ENCODE peak calls at places on chromosomes 7 and 10, in six cellular contexts. W, T, U, V, K and C are unnamed samples.

GRCh38 chr10:110206988-110207804 is at the start of gene MXI1:
- DNase-seq in K (peak; percentile 92), W (peak; percentile 82), U (peak; percentile 85), V (peak; percentile 82), T (peak; percentile 64), C (peak; percentile 91)

GRCh38 chr7:124810605-124811004 is 45.0 kb upstream of the GPR37 start:
- DNase-seq in K (no peak), W (no peak), U (no peak), T (no peak), V (no peak), C (no peak)

GRCh38 chr7:2405601-2406345 is 2.4 kb downstream of the CHST12 start:
- DNase-seq in V (no peak), W (no peak), T (peak; percentile 67), U (no peak), K (no peak), C (peak; percentile 86)

GRCh38 chr10:21572578-21572977 is 38.5 kb downstream of the MLLT10 start:
- DNase-seq in V (no peak), K (no peak), T (no peak), W (no peak), U (peak; percentile 57), C (no peak)

GRCh38 chr7:95899919-95900513 is 127.7 kb downstream of the DYNC1I1 start:
- DNase-seq in K (no peak), U (no peak), W (no peak), V (no peak), T (no peak), C (no peak)

GRCh38 chr7:24899905-24900304 is 80.1 kb downstream of the OSBPL3 start:
- DNase-seq in V (no peak), W (no peak), K (no peak), U (no peak), T (no peak), C (no peak)

GRCh38 chr7:36308031-36308430 is 81.6 kb upstream of the ANLN start:
- DNase-seq in W (no peak), U (no peak), V (no peak), T (peak; percentile 19), K (no peak), C (no peak)

GRCh38 chr10:49539320-49539885 is 482 bp upstream of the ERCC6 start:
- DNase-seq in T (no peak), W (peak; percentile 57), U (peak; percentile 58), V (peak; percentile 60), K (peak; percentile 56), C (peak; percentile 90)

GRCh38 chr10:68734349-68734748 is 13.3 kb downstream of the CCAR1 start:
- DNase-seq in T (no peak), U (no peak), W (no peak), V (no peak), K (no peak), C (no peak)

GRCh38 chr10:92010026-92010713 is 86.6 kb downstream of the BTAF1 start:
- DNase-seq in T (no peak), K (no peak), W (no peak), U (no peak), V (no peak), C (no peak)

GRCh38 chr10:110681023-110681681 is 37.0 kb downstream of the RBM20 start:
- DNase-seq in W (peak; percentile 22), V (no peak), U (peak; percentile 23), T (no peak), K (no peak), C (no peak)

GRCh38 chr10:124465003-124465776 is 3.6 kb downstream of the LHPP start:
- DNase-seq in W (no peak), T (no peak), K (no peak), V (no peak), U (no peak), C (peak; percentile 75)

GRCh38 chr10:74598891-74599566 is 227.4 kb upstream of the KAT6B start:
- DNase-seq in K (no peak), W (no peak), T (no peak), V (no peak), U (peak; percentile 20), C (no peak)

GRCh38 chr10:20955355-20955893 is 58.3 kb upstream of the NEBL start:
- DNase-seq in V (no peak), K (no peak), U (no peak), T (no peak), W (no peak), C (no peak)

GRCh38 chr7:28660132-28660531 is 247.8 kb downstream of the CREB5 start:
- DNase-seq in U (no peak), K (no peak), W (no peak), V (no peak), T (no peak), C (no peak)

GRCh38 chr10:34102917-34103506 is 712.1 kb downstream of the PARD3 start:
- DNase-seq in U (no peak), V (no peak), W (no peak), T (no peak), K (no peak), C (no peak)

GRCh38 chr7:157004839-157005455 is 5.5 kb downstream of the MNX1 start:
- DNase-seq in V (no peak), W (no peak), U (no peak), T (no peak), K (no peak), C (no peak)

GRCh38 chr7:131244259-131244852 is 83.3 kb upstream of the MKLN1 start:
- DNase-seq in V (no peak), K (peak; percentile 74), T (no peak), U (peak; percentile 97), W (peak; percentile 82), C (no peak)

GRCh38 chr7:115724400-115725056 is 306.0 kb downstream of the TFEC start:
- DNase-seq in V (no peak), K (no peak), T (no peak), W (peak; percentile 1), U (no peak), C (no peak)

GRCh38 chr10:74079914-74080590 is 70.6 kb downstream of the AP3M1 start:
- DNase-seq in W (peak; percentile 55), V (no peak), U (peak; percentile 65), T (no peak), K (no peak), C (no peak)

GRCh38 chr7:18846765-18847215 is 270.6 kb downstream of the TWIST1 start:
- DNase-seq in W (no peak), K (no peak), T (no peak), U (no peak), V (no peak), C (no peak)
- H3K27ac ChIP-seq in W (no peak overlapping the region), K (no peak overlapping the region), T (no peak overlapping the region), U (no peak overlapping the region), V (no peak overlapping the region), C (no peak overlapping the region)

GRCh38 chr10:112728997-112729396 is 221.1 kb upstream of the TCF7L2 start:
- DNase-seq in W (no peak), V (no peak), U (no peak), K (no peak), T (no peak), C (no peak)
- H3K27ac ChIP-seq in W (no peak overlapping the region), V (no peak overlapping the region), U (no peak overlapping the region), K (no peak overlapping the region), T (no peak overlapping the region), C (no peak overlapping the region)

GRCh38 chr7:129882531-129882930 is 70.2 kb downstream of the UBE2H start:
- DNase-seq in W (no peak), V (no peak), T (no peak), U (peak; percentile 46), K (no peak), C (no peak)
- H3K27ac ChIP-seq in W (no peak overlapping the region), V (no peak overlapping the region), T (no peak overlapping the region), U (no peak overlapping the region), K (no peak overlapping the region), C (no peak overlapping the region)

GRCh38 chr10:64558094-64558870 is 1037.1 kb downstream of the REEP3 start:
- DNase-seq in K (no peak), T (no peak), U (no peak), W (no peak), V (no peak), C (no peak)
- H3K27ac ChIP-seq in K (peak overlapping the region; percentile 89), T (no peak overlapping the region), U (no peak overlapping the region), W (no peak overlapping the region), V (no peak overlapping the region), C (no peak overlapping the region)